ENCODE peak calls at places on chromosomes 12 and 14, in five cellular contexts. N is HepG2; T is stimulated activated CD8-positive, alpha-beta memory T cell treated with anti-CD3 and anti-CD28 coated beads, Interleukin-4, amount 100 ng/mL, for 24 hours; G is cerebellar cortex; I is Right ventricle myocardium inferior. S is an unnamed sample.

GRCh38 chr14:100677925-100678765 is 48.5 kb upstream of the DLK1 start:
- DNase-seq in I (peak), T (no peak), N (no peak), G (no peak), S (peak)

GRCh38 chr12:4118601-4119156 is 154.9 kb upstream of the CCND2 start:
- DNase-seq in N (no peak), I (no peak), G (no peak), T (no peak), S (no peak)

GRCh38 chr12:69389836-69390235 is 30.3 kb downstream of the YEATS4 start:
- DNase-seq in G (no peak), N (no peak), T (no peak), I (no peak), S (peak)

GRCh38 chr12:53313996-53314395 is 7.4 kb downstream of the AAAS start:
- DNase-seq in N (no peak), T (no peak), G (no peak), I (no peak), S (no peak)

GRCh38 chr14:102949801-102950451 is 27.5 kb downstream of the AMN start:
- DNase-seq in T (no peak), G (peak), N (no peak), I (no peak), S (no peak)

GRCh38 chr14:25048170-25049126 is 1.5 kb downstream of the STXBP6 start:
- DNase-seq in I (no peak), N (no peak), T (no peak), G (no peak), S (peak)

GRCh38 chr12:48532601-48533000 is 7.2 kb downstream of the OR8S1 start:
- DNase-seq in I (no peak), T (no peak), N (no peak), G (no peak), S (no peak)

GRCh38 chr12:25436206-25436912 is 116.7 kb downstream of the LMNTD1 start:
- DNase-seq in T (no peak), I (no peak), G (peak), N (peak), S (peak)

GRCh38 chr12:24496755-24497154 is 452.1 kb downstream of the BCAT1 start:
- DNase-seq in I (no peak), T (no peak), N (no peak), G (no peak), S (no peak)

GRCh38 chr14:90499121-90499520 is 102.3 kb downstream of the CALM1 start:
- DNase-seq in I (no peak), T (no peak), G (no peak), N (no peak), S (no peak)

GRCh38 chr12:3152892-3153291 is 75.7 kb downstream of the TSPAN9 start:
- DNase-seq in I (no peak), G (no peak), N (no peak), T (no peak), S (no peak)

GRCh38 chr14:100714205-100714781 is 12.4 kb upstream of the DLK1 start:
- DNase-seq in N (no peak), T (no peak), G (no peak), I (no peak), S (no peak)

GRCh38 chr12:29980304-29980703 is 196.6 kb upstream of the TMTC1 start:
- DNase-seq in I (no peak), T (no peak), G (no peak), N (no peak), S (no peak)

GRCh38 chr12:124551268-124552144 is 15.9 kb downstream of the NCOR2 start:
- DNase-seq in G (peak), T (no peak), I (peak), N (no peak), S (peak)

GRCh38 chr14:93231129-93231979 is 24.3 kb downstream of the UBR7 start:
- DNase-seq in G (peak), T (no peak), I (no peak), N (no peak), S (no peak)

GRCh38 chr12:105423921-105424320 is 93.4 kb downstream of the C12orf75 start:
- DNase-seq in N (no peak), T (no peak), G (no peak), I (no peak), S (no peak)

GRCh38 chr12:42086021-42086420 is 58.7 kb downstream of the GXYLT1 start:
- DNase-seq in G (peak), T (no peak), I (no peak), N (no peak), S (peak)

GRCh38 chr14:57748279-57748678 is 117.6 kb downstream of the SLC35F4 start:
- DNase-seq in G (no peak), N (no peak), I (no peak), T (no peak), S (no peak)

GRCh38 chr14:55816225-55816624 is 236.2 kb downstream of the KTN1 start:
- DNase-seq in I (no peak), G (no peak), T (no peak), N (no peak), S (no peak)

GRCh38 chr12:66941150-66941549 is 262.3 kb upstream of the GRIP1 start:
- DNase-seq in I (no peak), N (no peak), T (no peak), G (no peak), S (no peak)

GRCh38 chr12:54935235-54935951 is 49.2 kb downstream of the TESPA1 start:
- DNase-seq in T (no peak), N (peak), G (no peak), I (no peak), S (peak)

GRCh38 chr12:50979369-50980052 is 27.2 kb downstream of the HIGD1C start:
- DNase-seq in T (no peak), N (no peak), I (no peak), G (no peak), S (no peak)

GRCh38 chr12:16670456-16671050 is 64.6 kb upstream of the LMO3 start:
- DNase-seq in T (no peak), I (no peak), G (no peak), N (no peak), S (no peak)

GRCh38 chr12:117547209-117547608 is 185.8 kb upstream of the NOS1 start:
- DNase-seq in G (no peak), I (no peak), N (no peak), T (no peak), S (no peak)

GRCh38 chr14:106657460-106657859 is 1131.1 kb downstream of the TMEM121 start:
- DNase-seq in G (no peak), T (peak), I (no peak), N (no peak), S (no peak)

GRCh38 chr12:64633940-64634337 is 23.6 kb downstream of the RASSF3 start:
- DNase-seq in T (no peak), I (no peak), N (peak), G (no peak), S (peak)

GRCh38 chr12:99079811-99080210 is 434.7 kb downstream of the APAF1 start:
- DNase-seq in N (no peak), G (no peak), T (no peak), I (no peak), S (no peak)

S was measured in hepatocyte.